ENCODE peak calls at places on chromosome 3, in nine cellular contexts. E is kidney glomerular epithelial cell; L is cardiac septum; M is PC-9; C is SIG-M5; R is stimulated activated CD4-positive, alpha-beta T cell treated with anti-CD3 and anti-CD28 coated beads, Interleukin-4, amount 100 ng/mL, for 1 hour; I is NCI-H510A treated with DMSO at 0.1 percent for 48 hours; D is T-helper 17 cell; K is heart left ventricle. G is an unnamed sample.

GRCh38 chr3:86418861-86419260 is 572.1 kb downstream of the VGLL3 start:
- DNase-seq in E (no peak), C (no peak), L (no peak), M (no peak), R (no peak), K (no peak), I (no peak), D (no peak), G (no peak)

GRCh38 chr3:195522254-195523023 is 20.7 kb downstream of the PPP1R2 start:
- DNase-seq in I (peak), L (no peak), K (no peak), D (no peak), E (peak), C (no peak), M (peak), R (no peak), G (no peak)

GRCh38 chr3:146067048-146067447 is 93.9 kb downstream of the PLOD2 start:
- DNase-seq in C (no peak), K (no peak), R (no peak), L (no peak), I (no peak), E (peak), M (peak), D (no peak), G (no peak)

GRCh38 chr3:171684226-171684625 is 126.1 kb downstream of the PLD1 start:
- DNase-seq in D (no peak), M (no peak), E (no peak), C (no peak), I (no peak), R (no peak), K (no peak), L (no peak), G (no peak)

GRCh38 chr3:126352476-126353454 is 4.4 kb downstream of the KLF15 start:
- DNase-seq in K (no peak), M (no peak), E (no peak), C (no peak), L (peak), R (no peak), I (no peak), D (peak), G (no peak)

GRCh38 chr3:53495518-53496501 is 1.4 kb downstream of the CACNA1D start:
- DNase-seq in M (no peak), L (no peak), I (no peak), E (no peak), R (peak), K (no peak), D (no peak), C (no peak), G (peak)

GRCh38 chr3:10983219-10983916 is 9.2 kb upstream of the SLC6A1 start:
- DNase-seq in K (no peak), R (no peak), D (no peak), L (no peak), I (no peak), M (no peak), C (no peak), E (peak), G (no peak)

GRCh38 chr3:184760337-184761119 is 48.7 kb upstream of the MAGEF1 start:
- DNase-seq in I (no peak), D (no peak), L (no peak), R (no peak), C (no peak), K (no peak), E (no peak), M (no peak), G (no peak)

GRCh38 chr3:5754602-5755001 is 567.1 kb downstream of the EDEM1 start:
- DNase-seq in R (no peak), L (no peak), I (no peak), C (no peak), K (no peak), M (no peak), D (no peak), E (no peak), G (no peak)

GRCh38 chr3:138222316-138222715 is 35.2 kb downstream of the ARMC8 start:
- DNase-seq in K (no peak), E (no peak), L (no peak), C (no peak), I (no peak), M (no peak), D (no peak), R (no peak), G (no peak)

GRCh38 chr3:183897606-183898384 is 13.1 kb upstream of the PARL start:
- DNase-seq in I (no peak), D (no peak), E (no peak), R (no peak), L (no peak), K (no peak), M (no peak), C (no peak), G (no peak)

GRCh38 chr3:127406309-127407025 is 118.6 kb upstream of the PRR20G start:
- DNase-seq in I (no peak), E (no peak), C (no peak), R (no peak), D (no peak), L (peak), M (peak), K (no peak), G (peak)

GRCh38 chr3:19348929-19349564 is 200.7 kb downstream of the KCNH8 start:
- DNase-seq in I (peak), M (no peak), D (no peak), K (no peak), L (no peak), C (no peak), R (no peak), E (no peak), G (no peak)

GRCh38 chr3:28347374-28348285 is 891 bp upstream of the ZCWPW2 start:
- DNase-seq in R (no peak), E (no peak), M (peak), C (peak), D (no peak), I (no peak), L (no peak), K (no peak), G (no peak)

GRCh38 chr3:44981220-44981619 is 5.2 kb downstream of the EXOSC7 start:
- DNase-seq in E (peak), D (no peak), L (no peak), C (no peak), R (no peak), K (no peak), M (peak), I (no peak), G (peak)

GRCh38 chr3:156675744-156676466 is 1.5 kb downstream of the TIPARP start:
- DNase-seq in L (no peak), E (peak), I (peak), D (no peak), C (no peak), R (peak), M (peak), K (no peak), G (peak)

GRCh38 chr3:37308247-37308646 is 133.9 kb upstream of the LRRFIP2 start:
- DNase-seq in D (no peak), C (no peak), M (no peak), I (no peak), L (no peak), K (no peak), E (peak), R (no peak), G (no peak)

GRCh38 chr3:87313641-87314040 is 37.3 kb upstream of the POU1F1 start:
- DNase-seq in D (no peak), K (no peak), M (no peak), E (no peak), L (no peak), I (no peak), R (no peak), C (no peak), G (no peak)

GRCh38 chr3:193872265-193872753 is 263.6 kb upstream of the HES1 start:
- DNase-seq in M (peak), E (peak), I (peak), R (no peak), D (no peak), L (no peak), K (no peak), C (no peak), G (no peak)

GRCh38 chr3:24763421-24763820 is 268.8 kb upstream of the THRB start:
- DNase-seq in K (no peak), D (no peak), I (no peak), E (peak), R (no peak), L (no peak), M (no peak), C (no peak), G (no peak)

GRCh38 chr3:99834584-99834957 is 16.9 kb downstream of the CMSS1 start:
- DNase-seq in M (no peak), D (no peak), I (no peak), E (no peak), R (no peak), L (no peak), K (no peak), C (no peak), G (no peak)

GRCh38 chr3:77236118-77236517 is 196.2 kb downstream of the ROBO2 start:
- DNase-seq in M (no peak), L (no peak), E (no peak), R (no peak), K (no peak), D (no peak), I (no peak), C (no peak), G (no peak)

GRCh38 chr3:127039719-127040118 is 56.8 kb downstream of the PLXNA1 start:
- DNase-seq in D (no peak), C (no peak), I (no peak), E (no peak), L (no peak), K (no peak), R (no peak), M (no peak), G (no peak)

GRCh38 chr3:64741344-64741743 is 53.5 kb upstream of the ADAMTS9 start:
- DNase-seq in K (no peak), L (no peak), D (no peak), E (no peak), I (no peak), M (no peak), R (no peak), C (no peak), G (no peak)

GRCh38 chr3:105791919-105792786 is 76.7 kb downstream of the CBLB start:
- DNase-seq in R (no peak), C (no peak), D (no peak), I (no peak), E (peak), K (peak), L (no peak), M (no peak), G (no peak)

GRCh38 chr3:134483195-134483890 is 2.4 kb downstream of the ANAPC13 start:
- DNase-seq in C (no peak), D (no peak), E (peak), M (no peak), I (no peak), K (no peak), L (no peak), R (no peak), G (no peak)

GRCh38 chr3:140529096-140529495 is 148.8 kb upstream of the TRIM42 start:
- DNase-seq in K (no peak), E (peak), M (peak), L (no peak), R (no peak), I (no peak), D (no peak), C (no peak), G (no peak)

GRCh38 chr3:65350786-65351476 is 663.1 kb upstream of the ADAMTS9 start:
- DNase-seq in E (no peak), D (no peak), I (no peak), M (no peak), L (no peak), R (no peak), C (no peak), K (no peak), G (no peak)

GRCh38 chr3:57706462-57706861 is 13.6 kb upstream of the DENND6A start:
- DNase-seq in E (peak), D (no peak), I (no peak), K (no peak), R (no peak), C (peak), L (no peak), M (peak), G (no peak)

GRCh38 chr3:52845157-52845556 is 10.3 kb upstream of the MUSTN1 start:
- DNase-seq in D (no peak), R (no peak), C (no peak), I (peak), L (no peak), M (no peak), E (no peak), K (peak), G (no peak)

GRCh38 chr3:10474439-10474723 is 31.0 kb downstream of the ATP2B2 start:
- DNase-seq in D (no peak), E (no peak), M (no peak), K (no peak), L (no peak), C (no peak), I (no peak), R (no peak), G (no peak)

GRCh38 chr3:41338276-41338675 is 139.0 kb downstream of the CTNNB1 start:
- DNase-seq in M (no peak), R (no peak), I (no peak), E (peak), C (no peak), L (no peak), D (no peak), K (no peak), G (no peak)

GRCh38 chr3:190172751-190173150 is 52.1 kb upstream of the P3H2 start:
- DNase-seq in D (no peak), E (no peak), C (no peak), K (no peak), R (no peak), M (no peak), I (no peak), L (no peak), G (no peak)

GRCh38 chr3:20141841-20142240 is 44.2 kb downstream of the SGO1 start:
- DNase-seq in I (no peak), C (no peak), M (no peak), L (no peak), D (no peak), K (peak), E (no peak), R (no peak), G (no peak)

GRCh38 chr3:71728632-71729342 is 3.6 kb upstream of the EIF4E3 start:
- DNase-seq in I (no peak), C (no peak), M (no peak), D (no peak), K (no peak), L (no peak), R (no peak), E (no peak), G (no peak)

GRCh38 chr3:41565003-41565402 is 365.7 kb downstream of the CTNNB1 start:
- DNase-seq in I (no peak), E (no peak), D (no peak), C (no peak), M (no peak), L (no peak), R (no peak), K (no peak), G (no peak)

GRCh38 chr3:55467099-55467498 is 20.0 kb downstream of the WNT5A start:
- DNase-seq in D (no peak), C (no peak), E (no peak), M (peak), R (no peak), K (no peak), I (no peak), L (no peak), G (no peak)

GRCh38 chr3:79729096-79729495 is 38.7 kb downstream of the ROBO1 start:
- DNase-seq in K (no peak), L (no peak), M (no peak), E (peak), D (no peak), R (no peak), I (no peak), C (no peak), G (no peak)

GRCh38 chr3:31230834-31231233 is 301.9 kb upstream of the STT3B start:
- DNase-seq in D (no peak), R (no peak), M (no peak), E (no peak), L (no peak), K (no peak), I (no peak), C (no peak), G (no peak)

G was measured in activated CD8-positive, alpha-beta memory T cell treated with anti-CD3 and anti-CD28 coated beads for 24 hours.